ENCODE peak calls at places on chromosomes 4 and X, in five cellular contexts. L, N, P, A and R are unnamed samples.

GRCh38 chr4:533318-534100 is 34.5 kb downstream of the PIGG start:
- DNase-seq in L (no peak), N (no peak), P (no peak), A (no peak), R (no peak)

GRCh38 chrX:121161501-121161933 is 114.1 kb downstream of the GLUD2 start:
- DNase-seq in L (no peak), N (no peak), P (no peak), A (no peak), R (no peak)

GRCh38 chr4:134708026-134708425 is 506.4 kb upstream of the PABPC4L start:
- DNase-seq in L (no peak), N (no peak), P (no peak), A (no peak), R (no peak)

GRCh38 chrX:12013220-12013619 is 125.1 kb upstream of the FRMPD4 start:
- DNase-seq in L (no peak), N (no peak), P (no peak), A (no peak), R (no peak)

GRCh38 chrX:2401201-2401589 is 99.6 kb downstream of the DHRSX start:
- DNase-seq in L (no peak), N (no peak), P (no peak), A (no peak), R (no peak)

GRCh38 chr4:90951037-90951436 is 823.8 kb downstream of the CCSER1 start:
- DNase-seq in L (no peak), N (no peak), P (no peak), A (no peak), R (no peak)

GRCh38 chr4:108683479-108683878 is 33.1 kb downstream of the OSTC start:
- DNase-seq in L (no peak), N (no peak), P (no peak), A (no peak), R (no peak)

GRCh38 chrX:57573754-57574153 is 18.1 kb upstream of the ZXDB start:
- DNase-seq in L (no peak), N (no peak), P (no peak), A (no peak), R (no peak)

GRCh38 chrX:129613596-129613995 is 41.2 kb downstream of the APLN start:
- DNase-seq in L (no peak), N (no peak), P (no peak), A (no peak), R (no peak)

GRCh38 chr4:63580796-63581475 is 828.3 kb downstream of the TECRL start:
- DNase-seq in L (no peak), N (no peak), P (no peak), A (no peak), R (no peak)

GRCh38 chrX:117840645-117841044 is 276.0 kb downstream of the KLHL13 start:
- DNase-seq in L (no peak), N (no peak), P (no peak), A (no peak), R (no peak)